ENCODE peak calls at places on chromosomes 3 and 15, in six cellular contexts. G is cardiac fibroblast; L is pancreas; O is stimulated activated CD8-positive, alpha-beta memory T cell treated with anti-CD3 and anti-CD28 coated beads, Interleukin-4, amount 100 ng/mL, for 24 hours; M is stimulated activated CD4-positive, alpha-beta T cell treated with anti-CD3 and anti-CD28 coated beads, Interleukin-4, amount 100 ng/mL, for 24 hours; Z is T-helper 17 cell. Q is an unnamed sample.
A peak's percentile ranks its signal among the peaks of the same experiment; 100 is the strongest.

GRCh38 chr3:30203301-30203700 is 403.1 kb upstream of the TGFBR2 start:
- DNase-seq in O (no peak), Z (no peak), L (no peak), G (peak; percentile 81), M (no peak), Q (no peak)

GRCh38 chr15:77671274-77672056 is 38.8 kb upstream of the LINGO1 start:
- DNase-seq in Z (no peak), L (no peak), M (no peak), O (no peak), G (no peak), Q (no peak)

GRCh38 chr3:146072824-146073223 is 88.2 kb downstream of the PLOD2 start:
- DNase-seq in M (no peak), Z (no peak), L (no peak), G (no peak), O (no peak), Q (no peak)

GRCh38 chr3:109803274-109803673 is 465.9 kb upstream of the DPPA4 start:
- DNase-seq in O (no peak), G (peak; percentile 20), M (no peak), L (no peak), Z (no peak), Q (no peak)

GRCh38 chr3:47123857-47124256 is 40.1 kb downstream of the SETD2 start:
- DNase-seq in M (no peak), L (no peak), G (no peak), Z (no peak), O (no peak), Q (no peak)

GRCh38 chr3:160707187-160707789 is 30.3 kb downstream of the ARL14 start:
- DNase-seq in Z (no peak), L (no peak), G (peak; percentile 78), O (no peak), M (peak; percentile 41), Q (no peak)

GRCh38 chr3:193816656-193817311 is 223.8 kb downstream of the OPA1 start:
- DNase-seq in M (no peak), G (peak; percentile 36), L (peak; percentile 81), Z (no peak), O (no peak), Q (peak; percentile 51)

GRCh38 chr15:41870689-41871081 is 23.2 kb downstream of the SPTBN5 start:
- DNase-seq in O (peak; percentile 38), Z (no peak), G (peak; percentile 75), M (peak; percentile 58), L (no peak), Q (no peak)

GRCh38 chr3:49552087-49552486 is 2.2 kb upstream of the BSN start:
- DNase-seq in L (no peak), Z (no peak), O (no peak), M (no peak), G (no peak), Q (no peak)

GRCh38 chr3:45553469-45553974 is 41.0 kb upstream of the LIMD1 start:
- DNase-seq in L (no peak), O (no peak), M (no peak), Z (no peak), G (peak; percentile 53), Q (no peak)

GRCh38 chr15:98649621-98649995 is 1.3 kb downstream of the IGF1R start:
- DNase-seq in O (peak; percentile 35), L (peak; percentile 83), Z (no peak), M (peak; percentile 53), G (peak; percentile 29), Q (peak; percentile 43)

GRCh38 chr3:171878441-171879225 is 35.5 kb downstream of the TMEM212 start:
- DNase-seq in L (no peak), G (peak; percentile 82), O (no peak), Z (no peak), M (no peak), Q (no peak)

GRCh38 chr3:173870976-173871375 is 473.4 kb downstream of the NLGN1 start:
- DNase-seq in O (no peak), Z (no peak), G (no peak), M (no peak), L (no peak), Q (no peak)

GRCh38 chr3:36648241-36649034 is 115.9 kb downstream of the DCLK3 start:
- DNase-seq in L (no peak), G (peak; percentile 93), Z (no peak), M (no peak), O (no peak), Q (no peak)

GRCh38 chr3:191972714-191973398 is 511.9 kb downstream of the PYDC2 start:
- DNase-seq in L (no peak), Z (no peak), G (no peak), O (no peak), M (no peak), Q (no peak)

GRCh38 chr3:103052236-103052830 is 617.5 kb downstream of the ZPLD1 start:
- DNase-seq in M (no peak), O (no peak), L (no peak), G (no peak), Z (no peak), Q (peak; percentile 64)

GRCh38 chr3:157837341-157837740 is 268.9 kb downstream of the SHOX2 start:
- DNase-seq in G (no peak), L (no peak), O (no peak), M (no peak), Z (no peak), Q (no peak)

GRCh38 chr3:194329566-194329965 is 21.6 kb downstream of the CPN2 start:
- DNase-seq in L (no peak), O (no peak), M (no peak), Z (no peak), G (no peak), Q (no peak)

GRCh38 chr15:59237119-59237853 is 30.6 kb downstream of the LDHAL6B start:
- DNase-seq in G (peak; percentile 50), L (no peak), O (no peak), Z (no peak), M (no peak), Q (no peak)

GRCh38 chr3:195112361-195112791 is 158.6 kb downstream of the XXYLT1 start:
- DNase-seq in Z (no peak), O (no peak), L (no peak), M (no peak), G (no peak), Q (no peak)

GRCh38 chr3:184242297-184242685 is 6.5 kb downstream of the ALG3 start:
- DNase-seq in Z (no peak), M (no peak), G (no peak), O (no peak), L (no peak), Q (no peak)

GRCh38 chr3:16849240-16849639 is 35.5 kb upstream of the PLCL2 start:
- DNase-seq in G (peak; percentile 46), O (peak; percentile 40), L (no peak), M (peak; percentile 76), Z (peak; percentile 17), Q (peak; percentile 50)

GRCh38 chr3:4988815-4989648 is 9.8 kb downstream of the BHLHE40 start:
- DNase-seq in G (peak; percentile 44), Z (no peak), O (no peak), M (no peak), L (peak; percentile 60), Q (no peak)

GRCh38 chr15:70196314-70197291 is 98.9 kb upstream of the TLE3 start:
- DNase-seq in G (peak; percentile 32), O (no peak), L (no peak), M (peak; percentile 59), Z (peak; percentile 15), Q (peak; percentile 49)

GRCh38 chr3:191217331-191217730 is 18.3 kb downstream of the OSTN start:
- DNase-seq in M (no peak), O (no peak), L (no peak), Z (no peak), G (peak; percentile 86), Q (no peak)

Q was measured in lung.